ENCODE peak calls at places on chromosomes 6 and 20, in seven cellular contexts. O is choroid plexus epithelial cell, G is tibial artery, X is cardiac fibroblast, M is left lung, P is ovary, C is brain microvascular endothelial cell. Q is an unnamed sample.
A peak's percentile ranks its signal among the peaks of the same experiment; 100 is the strongest.

GRCh38 chr6:21899708-21900107 is 306.2 kb downstream of the SOX4 start:
- DNase-seq in O (no peak), G (no peak), X (peak; percentile 32), M (no peak), P (no peak), C (no peak), Q (no peak)

GRCh38 chr6:144349690-144350132 is 64.6 kb downstream of the UTRN start:
- DNase-seq in O (peak; percentile 67), G (no peak), X (peak; percentile 83), M (no peak), P (no peak), C (peak; percentile 57), Q (no peak)

GRCh38 chr6:36247691-36248090 is 22.2 kb upstream of the PNPLA1 start:
- DNase-seq in O (peak; percentile 57), G (no peak), X (peak; percentile 88), M (no peak), P (no peak), C (peak; percentile 13), Q (no peak)

GRCh38 chr6:154169193-154169847 is 130.3 kb downstream of the OPRM1 start:
- DNase-seq in O (no peak), G (no peak), X (peak; percentile 7), M (no peak), P (no peak), C (no peak), Q (no peak)

GRCh38 chr20:10524034-10524476 is 89.0 kb downstream of the SLX4IP start:
- DNase-seq in O (peak; percentile 89), G (peak; percentile 86), X (peak; percentile 76), M (no peak), P (peak; percentile 56), C (peak; percentile 38), Q (no peak)

GRCh38 chr20:25272223-25273000 is 24.5 kb downstream of the PYGB start:
- DNase-seq in O (peak; percentile 60), G (peak; percentile 61), X (no peak), M (no peak), P (no peak), C (peak; percentile 46), Q (no peak)

GRCh38 chr6:8157839-8158238 is 55.5 kb upstream of the EEF1E1 start:
- DNase-seq in O (peak; percentile 18), G (no peak), X (no peak), M (no peak), P (no peak), C (no peak), Q (no peak)

GRCh38 chr6:44590471-44590870 is 203.0 kb downstream of the CDC5L start:
- DNase-seq in O (no peak), G (no peak), X (no peak), M (no peak), P (no peak), C (no peak), Q (no peak)

GRCh38 chr20:63979549-63980316 is at the start of gene SAMD10:
- DNase-seq in O (peak; percentile 68), G (peak; percentile 69), X (peak; percentile 40), M (peak; percentile 77), P (peak; percentile 59), C (no peak), Q (peak; percentile 82)

GRCh38 chr20:49290608-49291191 is 12.8 kb upstream of the ZNFX1 start:
- DNase-seq in O (no peak), G (no peak), X (no peak), M (no peak), P (no peak), C (no peak), Q (no peak)

GRCh38 chr20:49824206-49824605 is 11.6 kb downstream of the SLC9A8 start:
- DNase-seq in O (no peak), G (no peak), X (no peak), M (no peak), P (no peak), C (no peak), Q (no peak)

GRCh38 chr6:26017567-26017966 is 55.0 kb downstream of the TRIM38 start:
- DNase-seq in O (peak; percentile 95), G (peak; percentile 92), X (peak; percentile 87), M (peak; percentile 78), P (peak; percentile 79), C (peak; percentile 96), Q (peak; percentile 59)

GRCh38 chr20:45032781-45033180 is 66.5 kb downstream of the STK4 start:
- DNase-seq in O (no peak), G (no peak), X (no peak), M (no peak), P (no peak), C (no peak), Q (no peak)

GRCh38 chr20:53346266-53346665 is 247.4 kb downstream of the ZNF217 start:
- DNase-seq in O (no peak), G (no peak), X (no peak), M (no peak), P (no peak), C (peak; percentile 3), Q (no peak)

GRCh38 chr20:3887870-3888614 is 1.1 kb upstream of the PANK2 start:
- DNase-seq in O (no peak), G (no peak), X (peak; percentile 47), M (no peak), P (no peak), C (peak; percentile 29), Q (no peak)

GRCh38 chr20:47392015-47392720 is 35.7 kb upstream of the ZMYND8 start:
- DNase-seq in O (peak; percentile 94), G (no peak), X (peak; percentile 91), M (no peak), P (no peak), C (peak; percentile 97), Q (peak; percentile 57)

GRCh38 chr6:132964868-132965382 is 150.6 kb downstream of the RPS12 start:
- DNase-seq in O (peak; percentile 90), G (no peak), X (no peak), M (no peak), P (no peak), C (peak; percentile 9), Q (no peak)

GRCh38 chr6:152301021-152301805 is 335.9 kb downstream of the SYNE1 start:
- DNase-seq in O (peak; percentile 84), G (no peak), X (peak; percentile 59), M (no peak), P (no peak), C (peak; percentile 20), Q (no peak)

GRCh38 chr6:49423817-49424216 is 39.2 kb downstream of the MMUT start:
- DNase-seq in O (peak; percentile 33), G (no peak), X (peak; percentile 64), M (no peak), P (no peak), C (no peak), Q (no peak)

GRCh38 chr6:125957391-125957693 is 772 bp downstream of the HINT3 start:
- DNase-seq in O (no peak), G (no peak), X (no peak), M (no peak), P (no peak), C (no peak), Q (no peak)

GRCh38 chr6:125956506-125957390 is at the start of gene HINT3:
- DNase-seq in O (peak; percentile 98), G (peak; percentile 97), X (peak; percentile 97), M (peak; percentile 100), P (peak; percentile 99), C (peak; percentile 95), Q (peak; percentile 97)

GRCh38 chr6:125954735-125955410 is 1.7 kb upstream of the HINT3 start:
- DNase-seq in O (no peak), G (no peak), X (no peak), M (no peak), P (no peak), C (no peak), Q (no peak)

GRCh38 chr6:125961117-125961516 is 4.5 kb downstream of the HINT3 start:
- DNase-seq in O (no peak), G (no peak), X (no peak), M (no peak), P (no peak), C (no peak), Q (no peak)

DNA sequence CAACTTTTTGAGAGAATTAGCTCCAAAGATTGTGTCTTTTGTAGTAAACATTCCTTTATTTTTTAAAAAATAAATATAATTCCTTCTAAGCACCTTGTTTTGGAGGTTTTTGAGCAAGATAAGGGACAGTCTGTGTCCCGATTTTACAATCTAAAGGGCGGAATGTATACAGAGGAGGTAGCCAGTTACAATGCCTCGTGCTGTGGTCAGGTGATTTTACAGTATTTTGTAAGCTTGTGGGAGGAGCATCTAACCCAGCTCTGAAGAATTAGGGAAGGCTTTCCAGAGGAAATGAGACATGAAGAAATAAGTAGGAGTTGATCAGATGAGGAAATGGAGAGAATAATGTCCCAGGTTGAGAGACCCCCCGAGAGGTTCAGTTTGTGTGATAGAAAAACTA is 1.3 kb downstream of the HINT3 start:
- DNase-seq in O (peak; percentile 78), G (no peak), X (peak; percentile 78), M (no peak), P (no peak), C (no peak), Q (no peak)
- H3K4me3 ChIP-seq in O (peak overlapping the region; percentile 98), G (peak overlapping the region; percentile 94), X (peak overlapping the region; percentile 85), M (peak overlapping the region; percentile 94), P (peak overlapping the region; percentile 94), C (peak overlapping the region; percentile 91), Q (no peak overlapping the region)

DNA sequence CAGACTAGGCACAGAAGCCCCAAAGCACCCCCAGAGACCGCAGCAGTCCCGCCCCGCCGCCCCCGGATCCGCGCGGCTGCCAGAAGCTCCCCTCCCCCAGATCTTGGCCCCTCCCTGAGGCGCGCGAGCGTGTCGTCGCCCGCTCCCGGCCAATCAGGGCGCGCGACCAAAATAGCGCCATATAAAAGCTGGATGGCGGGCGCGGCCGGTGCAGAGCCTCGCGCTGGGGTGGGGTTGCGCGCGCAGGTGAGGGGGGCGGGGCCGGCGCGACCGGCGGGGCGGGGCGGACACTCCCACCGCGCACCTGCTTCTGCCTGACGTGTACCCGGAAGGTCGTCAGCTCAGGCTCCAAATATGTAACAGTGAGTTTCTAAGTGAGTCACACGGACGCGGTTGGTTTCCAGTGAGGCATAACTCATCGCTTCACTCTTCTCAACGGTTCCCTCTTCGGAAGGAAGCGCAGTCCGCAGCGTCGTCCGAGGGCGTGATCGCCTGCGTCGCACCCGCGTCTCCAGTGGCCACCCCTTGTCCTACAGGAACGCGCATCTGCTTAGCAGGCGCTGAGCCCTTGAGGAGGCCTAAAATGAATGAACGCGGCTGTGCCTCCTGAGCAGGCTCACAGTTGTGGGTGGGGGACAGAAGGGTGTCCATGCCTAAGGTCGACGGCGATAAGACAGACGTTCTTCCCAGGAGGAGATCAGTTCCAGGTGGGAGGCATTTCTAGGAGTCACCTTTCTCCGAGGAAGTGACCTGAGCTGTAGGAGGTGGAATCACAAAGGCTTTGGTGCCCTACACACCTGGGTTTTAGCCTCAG is 50.6 kb upstream of the EZR start:
- DNase-seq in O (peak; percentile 93), G (peak; percentile 86), X (peak; percentile 87), M (peak; percentile 93), P (peak; percentile 88), C (peak; percentile 96), Q (peak; percentile 98)
- TF ChIP-seq CTCF in O (no peak), G (no peak), X (no peak), M (no peak), P (peak; percentile 17), C (peak; percentile 31), Q (peak; percentile 37)

GRCh38 chr20:20368414-20369352 is 779 bp downstream of the INSM1 start:
- DNase-seq in O (no peak), G (no peak), X (no peak), M (no peak), P (no peak), C (no peak), Q (peak; percentile 50)
- H3K4me3 ChIP-seq in O (peak overlapping the region; percentile 14), G (peak overlapping the region; percentile 26), X (no peak overlapping the region), M (peak overlapping the region; percentile 24), P (no peak overlapping the region), C (no peak overlapping the region), Q (no peak overlapping the region)

DNA sequence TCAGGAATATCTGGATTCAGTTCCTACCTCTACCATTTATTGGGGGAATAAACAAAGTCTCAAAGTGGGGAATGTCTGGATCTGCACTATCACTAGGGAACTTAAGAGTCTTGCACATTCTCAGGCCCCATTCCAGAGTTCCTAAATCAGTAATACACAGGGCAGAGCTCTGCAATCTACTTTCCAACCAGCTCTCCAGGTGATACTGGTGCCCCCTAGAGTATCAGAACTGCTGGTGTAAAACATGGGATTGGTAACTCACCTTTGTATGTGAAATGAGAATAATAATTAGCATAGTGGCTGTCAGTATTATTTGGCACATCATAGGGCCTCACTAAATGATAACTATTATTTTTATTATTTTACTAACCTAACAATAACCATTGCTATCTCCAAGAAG is 278.8 kb upstream of the IMPG1 start:
- DNase-seq in O (no peak), G (no peak), X (no peak), M (no peak), P (no peak), C (no peak), Q (no peak)
- TF ChIP-seq CTCF in O (no peak), G (no peak), X (no peak), M (no peak), P (no peak), C (no peak), Q (peak; percentile 27)

Q was measured in GM06990.